ENCODE peak calls at places on chromosomes 5 and 9, in ten cellular contexts. D is mammary epithelial cell, R is Caco-2, Q is astrocyte of the spinal cord, L is HL-60, V is spleen, H is bronchial epithelial cell, E is psoas muscle, F is GM12865, W is transverse colon. J is an unnamed sample.

GRCh38 chr5:143093452-143094086 is 309.9 kb downstream of the NR3C1 start:
- DNase-seq in D (no peak), R (no peak), Q (no peak), L (no peak), V (no peak), H (no peak), E (no peak), F (no peak), W (no peak), J (no peak)

GRCh38 chr9:120710110-120710981 is 3.9 kb downstream of the MEGF9 start:
- DNase-seq in D (peak; percentile 73), R (no peak), Q (peak; percentile 59), L (no peak), V (no peak), H (no peak), E (no peak), F (peak; percentile 88), W (no peak), J (peak; percentile 85)

GRCh38 chr9:134010774-134011173 is 14.5 kb upstream of the BRD3OS start:
- DNase-seq in D (no peak), R (no peak), Q (no peak), L (no peak), V (peak; percentile 39), H (no peak), E (no peak), F (no peak), W (no peak), J (peak; percentile 39)

GRCh38 chr5:66513130-66513529 is 83.1 kb upstream of the MAST4 start:
- DNase-seq in D (no peak), R (no peak), Q (no peak), L (no peak), V (no peak), H (no peak), E (no peak), F (no peak), W (no peak), J (no peak)

GRCh38 chr9:5629312-5630037 is 568 bp downstream of the RIC1 start:
- DNase-seq in D (peak; percentile 58), R (peak; percentile 36), Q (peak; percentile 34), L (no peak), V (no peak), H (peak; percentile 42), E (peak; percentile 60), F (peak; percentile 70), W (peak; percentile 53), J (peak; percentile 42)

GRCh38 chr5:72241346-72242003 is 78.6 kb downstream of the MRPS27 start:
- DNase-seq in D (no peak), R (no peak), Q (no peak), L (no peak), V (no peak), H (no peak), E (no peak), F (no peak), W (no peak), J (no peak)

GRCh38 chr9:133521122-133522072 is 3.4 kb downstream of the MYMK start:
- DNase-seq in D (no peak), R (no peak), Q (no peak), L (no peak), V (no peak), H (no peak), E (no peak), F (no peak), W (no peak), J (no peak)

GRCh38 chr5:139458580-139459407 is 3.7 kb downstream of the ECSCR start:
- DNase-seq in D (peak; percentile 73), R (no peak), Q (peak; percentile 91), L (no peak), V (peak; percentile 84), H (peak; percentile 89), E (no peak), F (peak; percentile 91), W (peak; percentile 54), J (peak; percentile 70)

GRCh38 chr5:4089087-4089486 is 493.5 kb downstream of the IRX1 start:
- DNase-seq in D (peak; percentile 67), R (no peak), Q (no peak), L (no peak), V (no peak), H (no peak), E (no peak), F (no peak), W (no peak), J (no peak)

GRCh38 chr5:4097194-4097593 is 501.6 kb downstream of the IRX1 start:
- DNase-seq in D (no peak), R (no peak), Q (no peak), L (no peak), V (no peak), H (no peak), E (no peak), F (no peak), W (no peak), J (no peak)

GRCh38 chr5:4095918-4096630 is 500.4 kb downstream of the IRX1 start:
- DNase-seq in D (no peak), R (no peak), Q (no peak), L (no peak), V (no peak), H (no peak), E (no peak), F (no peak), W (no peak), J (peak; percentile 14)

GRCh38 chr5:4098226-4098625 is 502.6 kb downstream of the IRX1 start:
- DNase-seq in D (no peak), R (no peak), Q (no peak), L (no peak), V (no peak), H (no peak), E (no peak), F (no peak), W (no peak), J (no peak)

DNA sequence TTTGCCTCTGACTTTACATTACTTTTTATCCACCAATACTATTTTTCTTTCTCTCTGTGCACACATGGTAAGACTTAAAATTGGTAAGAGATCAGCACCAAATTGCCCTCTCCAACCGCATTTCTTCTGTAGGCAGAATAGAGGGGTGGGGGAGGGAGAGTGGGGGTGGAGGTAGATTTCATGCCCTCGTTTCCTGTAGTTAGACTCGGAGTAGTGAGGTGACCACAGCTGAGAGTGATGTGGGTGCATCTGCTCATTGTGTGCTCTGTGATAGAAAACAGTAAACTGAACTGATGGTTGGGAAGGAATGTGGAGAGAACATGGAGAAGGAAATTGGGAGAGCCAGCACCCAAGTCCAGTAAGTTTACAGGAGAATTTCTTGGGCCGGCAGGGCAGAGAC is 498.3 kb downstream of the IRX1 start:
- DNase-seq in D (no peak), R (no peak), Q (no peak), L (no peak), V (no peak), H (no peak), E (no peak), F (no peak), W (no peak), J (no peak)
- H3K4me3 ChIP-seq in D (no peak overlapping the region), R (no peak overlapping the region), Q (no peak overlapping the region), L (no peak overlapping the region), V (no peak overlapping the region), H (no peak overlapping the region), E (no peak overlapping the region), F (no peak overlapping the region), W (no peak overlapping the region), J (no peak overlapping the region)

GRCh38 chr9:86993830-86994229 is 46.5 kb upstream of the GAS1 start:
- DNase-seq in D (no peak), R (no peak), Q (no peak), L (no peak), V (no peak), H (no peak), E (no peak), F (no peak), W (no peak), J (no peak)

GRCh38 chr9:86997961-86998360 is 50.7 kb upstream of the GAS1 start:
- DNase-seq in D (no peak), R (no peak), Q (no peak), L (no peak), V (no peak), H (no peak), E (no peak), F (no peak), W (no peak), J (no peak)

GRCh38 chr9:87002517-87002916 is 55.2 kb upstream of the GAS1 start:
- DNase-seq in D (no peak), R (no peak), Q (no peak), L (no peak), V (no peak), H (no peak), E (no peak), F (no peak), W (no peak), J (no peak)

GRCh38 chr9:86994231-86994630 is 46.9 kb upstream of the GAS1 start:
- DNase-seq in D (no peak), R (no peak), Q (no peak), L (no peak), V (no peak), H (no peak), E (no peak), F (no peak), W (no peak), J (no peak)

GRCh38 chr9:86997158-86997557 is 49.9 kb upstream of the GAS1 start:
- DNase-seq in D (no peak), R (no peak), Q (no peak), L (no peak), V (no peak), H (peak; percentile 56), E (no peak), F (no peak), W (no peak), J (peak; percentile 21)
- H3K4me3 ChIP-seq in D (no peak overlapping the region), R (no peak overlapping the region), Q (no peak overlapping the region), L (no peak overlapping the region), V (no peak overlapping the region), H (no peak overlapping the region), E (no peak overlapping the region), F (no peak overlapping the region), W (no peak overlapping the region), J (no peak overlapping the region)

GRCh38 chr9:125633116-125633743 is 73.8 kb downstream of the MAPKAP1 start:
- DNase-seq in D (peak; percentile 47), R (peak; percentile 21), Q (no peak), L (no peak), V (no peak), H (no peak), E (no peak), F (no peak), W (no peak), J (peak; percentile 21)

GRCh38 chr9:125630436-125630835 is 76.6 kb downstream of the MAPKAP1 start:
- DNase-seq in D (peak; percentile 24), R (no peak), Q (no peak), L (no peak), V (no peak), H (peak; percentile 85), E (no peak), F (no peak), W (no peak), J (no peak)

GRCh38 chr9:125634040-125634717 is 72.8 kb downstream of the MAPKAP1 start:
- DNase-seq in D (peak; percentile 55), R (no peak), Q (no peak), L (peak; percentile 68), V (no peak), H (peak; percentile 53), E (no peak), F (peak; percentile 62), W (no peak), J (no peak)

GRCh38 chr9:125631391-125632085 is 75.5 kb downstream of the MAPKAP1 start:
- DNase-seq in D (peak; percentile 42), R (peak; percentile 56), Q (peak; percentile 67), L (no peak), V (no peak), H (peak; percentile 44), E (no peak), F (peak; percentile 77), W (peak; percentile 20), J (peak; percentile 49)

GRCh38 chr9:125632321-125633115 is 74.5 kb downstream of the MAPKAP1 start:
- DNase-seq in D (peak; percentile 85), R (peak; percentile 35), Q (no peak), L (peak; percentile 59), V (no peak), H (peak; percentile 88), E (no peak), F (peak; percentile 93), W (no peak), J (peak; percentile 64)
- H3K4me3 ChIP-seq in D (no peak overlapping the region), R (no peak overlapping the region), Q (no peak overlapping the region), L (no peak overlapping the region), V (no peak overlapping the region), H (no peak overlapping the region), E (no peak overlapping the region), F (peak overlapping the region; percentile 24), W (no peak overlapping the region), J (no peak overlapping the region)

GRCh38 chr9:15501179-15501578 is 9.6 kb downstream of the PSIP1 start:
- DNase-seq in D (no peak), R (no peak), Q (no peak), L (no peak), V (no peak), H (no peak), E (no peak), F (no peak), W (no peak), J (no peak)
- H3K4me3 ChIP-seq in D (no peak overlapping the region), R (no peak overlapping the region), Q (no peak overlapping the region), L (no peak overlapping the region), V (no peak overlapping the region), H (no peak overlapping the region), E (no peak overlapping the region), F (no peak overlapping the region), W (no peak overlapping the region), J (no peak overlapping the region)

J was measured in small intestine.